ENCODE peak calls at places on chromosomes 12 and 14, in five cellular contexts. One of them, this sample, is unnamed.

GRCh38 chr14:90579816-90580215 is 183.0 kb downstream of the CALM1 start:
- DNase-seq in mesenchymal stem cell: no peak
- DNase-seq in H9: no peak
- DNase-seq in neuronal stem cell: no peak
- DNase-seq in H1: no peak
- DNase-seq in this sample: no peak

GRCh38 chr12:18849080-18849479 is 111.2 kb downstream of the CAPZA3 start:
- DNase-seq in mesenchymal stem cell: peak; percentile 76
- DNase-seq in H9: no peak
- DNase-seq in neuronal stem cell: no peak
- DNase-seq in H1: no peak
- DNase-seq in this sample: peak; percentile 14

GRCh38 chr12:8687846-8688601 is 9.8 kb upstream of the RIMKLB start:
- DNase-seq in mesenchymal stem cell: peak; percentile 91
- DNase-seq in H9: peak; percentile 67
- DNase-seq in neuronal stem cell: no peak
- DNase-seq in H1: no peak
- DNase-seq in this sample: no peak

GRCh38 chr12:71763682-71764379 is 9.2 kb downstream of the RAB21 start:
- DNase-seq in mesenchymal stem cell: no peak
- DNase-seq in H9: no peak
- DNase-seq in neuronal stem cell: no peak
- DNase-seq in H1: no peak
- DNase-seq in this sample: no peak

GRCh38 chr12:52399756-52400155 is 6.4 kb downstream of the KRT82 start:
- DNase-seq in mesenchymal stem cell: no peak
- DNase-seq in H9: no peak
- DNase-seq in neuronal stem cell: no peak
- DNase-seq in H1: no peak
- DNase-seq in this sample: no peak

GRCh38 chr12:3560295-3560620 is 69.3 kb downstream of the PRMT8 start:
- DNase-seq in mesenchymal stem cell: no peak
- DNase-seq in H9: no peak
- DNase-seq in neuronal stem cell: no peak
- DNase-seq in H1: no peak
- DNase-seq in this sample: no peak

GRCh38 chr12:107782067-107782466 is 7.6 kb downstream of the ASCL4 start:
- DNase-seq in mesenchymal stem cell: no peak
- DNase-seq in H9: no peak
- DNase-seq in neuronal stem cell: no peak
- DNase-seq in H1: no peak
- DNase-seq in this sample: no peak

GRCh38 chr14:55084648-55085441 is 33.4 kb downstream of the MAPK1IP1L start:
- DNase-seq in mesenchymal stem cell: no peak
- DNase-seq in H9: no peak
- DNase-seq in neuronal stem cell: no peak
- DNase-seq in H1: no peak
- DNase-seq in this sample: no peak

GRCh38 chr14:53964249-53964648 is 7.6 kb upstream of the BMP4 start:
- DNase-seq in mesenchymal stem cell: peak; percentile 29
- DNase-seq in H9: no peak
- DNase-seq in neuronal stem cell: no peak
- DNase-seq in H1: no peak
- DNase-seq in this sample: no peak

GRCh38 chr12:132309162-132310086 is 20.0 kb downstream of the GALNT9 start:
- DNase-seq in mesenchymal stem cell: no peak
- DNase-seq in H9: no peak
- DNase-seq in neuronal stem cell: no peak
- DNase-seq in H1: no peak
- DNase-seq in this sample: no peak

GRCh38 chr14:43939836-43940235 is 567.2 kb downstream of the FSCB start:
- DNase-seq in mesenchymal stem cell: no peak
- DNase-seq in H9: no peak
- DNase-seq in neuronal stem cell: no peak
- DNase-seq in H1: no peak
- DNase-seq in this sample: no peak

GRCh38 chr12:102322254-102322653 is 124.6 kb upstream of the PMCH start:
- DNase-seq in mesenchymal stem cell: no peak
- DNase-seq in H9: no peak
- DNase-seq in neuronal stem cell: no peak
- DNase-seq in H1: no peak
- DNase-seq in this sample: no peak

GRCh38 chr12:132423251-132424117 is 66.5 kb upstream of the FBRSL1 start:
- DNase-seq in mesenchymal stem cell: no peak
- DNase-seq in H9: no peak
- DNase-seq in neuronal stem cell: no peak
- DNase-seq in H1: no peak
- DNase-seq in this sample: no peak

GRCh38 chr12:58414398-58414871 is 473.1 kb downstream of the ATP23 start:
- DNase-seq in mesenchymal stem cell: peak; percentile 74
- DNase-seq in H9: no peak
- DNase-seq in neuronal stem cell: no peak
- DNase-seq in H1: no peak
- DNase-seq in this sample: no peak

GRCh38 chr12:52434096-52434733 is at the start of gene KRT75:
- DNase-seq in mesenchymal stem cell: no peak
- DNase-seq in H9: peak; percentile 24
- DNase-seq in neuronal stem cell: no peak
- DNase-seq in H1: no peak
- DNase-seq in this sample: no peak

GRCh38 chr12:89576572-89577220 is 50.8 kb upstream of the POC1B start:
- DNase-seq in mesenchymal stem cell: no peak
- DNase-seq in H9: no peak
- DNase-seq in neuronal stem cell: no peak
- DNase-seq in H1: no peak
- DNase-seq in this sample: no peak

GRCh38 chr12:52496590-52497071 is 3.6 kb upstream of the KRT6A start:
- DNase-seq in mesenchymal stem cell: peak; percentile 22
- DNase-seq in H9: peak; percentile 85
- DNase-seq in neuronal stem cell: peak; percentile 12
- DNase-seq in H1: no peak
- DNase-seq in this sample: peak; percentile 90

GRCh38 chr14:79510659-79511058 is 700.6 kb downstream of the DIO2 start:
- DNase-seq in mesenchymal stem cell: peak; percentile 80
- DNase-seq in H9: no peak
- DNase-seq in neuronal stem cell: no peak
- DNase-seq in H1: no peak
- DNase-seq in this sample: no peak

GRCh38 chr14:94354638-94355185 is 31.6 kb upstream of the SERPINA6 start:
- DNase-seq in mesenchymal stem cell: no peak
- DNase-seq in H9: no peak
- DNase-seq in neuronal stem cell: no peak
- DNase-seq in H1: no peak
- DNase-seq in this sample: no peak

GRCh38 chr14:72023128-72024042 is 91.2 kb downstream of the RGS6 start:
- DNase-seq in mesenchymal stem cell: no peak
- DNase-seq in H9: no peak
- DNase-seq in neuronal stem cell: no peak
- DNase-seq in H1: no peak
- DNase-seq in this sample: peak; percentile 62

GRCh38 chr12:49086116-49086515 is 8.5 kb downstream of the DHH start:
- DNase-seq in mesenchymal stem cell: no peak
- DNase-seq in H9: no peak
- DNase-seq in neuronal stem cell: no peak
- DNase-seq in H1: no peak
- DNase-seq in this sample: no peak

GRCh38 chr12:53287741-53288216 is 7.6 kb upstream of the PFDN5 start:
- DNase-seq in mesenchymal stem cell: peak; percentile 73
- DNase-seq in H9: peak; percentile 77
- DNase-seq in neuronal stem cell: peak; percentile 39
- DNase-seq in H1: peak; percentile 81
- DNase-seq in this sample: peak; percentile 56

GRCh38 chr12:26799741-26800140 is 33.3 kb downstream of the ITPR2 start:
- DNase-seq in mesenchymal stem cell: no peak
- DNase-seq in H9: no peak
- DNase-seq in neuronal stem cell: no peak
- DNase-seq in H1: no peak
- DNase-seq in this sample: no peak

GRCh38 chr12:58888131-58888783 is 32.0 kb downstream of the LRIG3 start:
- DNase-seq in mesenchymal stem cell: no peak
- DNase-seq in H9: no peak
- DNase-seq in neuronal stem cell: no peak
- DNase-seq in H1: no peak
- DNase-seq in this sample: no peak

GRCh38 chr12:83506841-83507240 is 820.1 kb downstream of the TMTC2 start:
- DNase-seq in mesenchymal stem cell: no peak
- DNase-seq in H9: no peak
- DNase-seq in neuronal stem cell: no peak
- DNase-seq in H1: no peak
- DNase-seq in this sample: no peak

GRCh38 chr14:35122696-35123387 is 490 bp downstream of the PRORP start:
- DNase-seq in mesenchymal stem cell: peak; percentile 27
- DNase-seq in H9: no peak
- DNase-seq in neuronal stem cell: no peak
- DNase-seq in H1: no peak
- DNase-seq in this sample: peak; percentile 81

GRCh38 chr12:131203666-131204415 is 250.1 kb downstream of the ADGRD1 start:
- DNase-seq in mesenchymal stem cell: no peak
- DNase-seq in H9: peak; percentile 22
- DNase-seq in neuronal stem cell: no peak
- DNase-seq in H1: peak; percentile 33
- DNase-seq in this sample: no peak

GRCh38 chr12:128098725-128099124 is 168.2 kb upstream of the TMEM132C start:
- DNase-seq in mesenchymal stem cell: no peak
- DNase-seq in H9: peak; percentile 20
- DNase-seq in neuronal stem cell: no peak
- DNase-seq in H1: no peak
- DNase-seq in this sample: no peak

GRCh38 chr12:53538209-53538689 is 31.0 kb upstream of the NPFF start:
- DNase-seq in mesenchymal stem cell: peak; percentile 83
- DNase-seq in H9: no peak
- DNase-seq in neuronal stem cell: no peak
- DNase-seq in H1: no peak
- DNase-seq in this sample: peak; percentile 59

GRCh38 chr14:102154121-102154520 is 14.4 kb downstream of the WDR20 start:
- DNase-seq in mesenchymal stem cell: no peak
- DNase-seq in H9: no peak
- DNase-seq in neuronal stem cell: no peak
- DNase-seq in H1: no peak
- DNase-seq in this sample: no peak

GRCh38 chr14:102158797-102159196 is 19.1 kb downstream of the WDR20 start:
- DNase-seq in mesenchymal stem cell: no peak
- DNase-seq in H9: no peak
- DNase-seq in neuronal stem cell: no peak
- DNase-seq in H1: no peak
- DNase-seq in this sample: no peak

GRCh38 chr14:102159841-102160240 is 20.1 kb downstream of the WDR20 start:
- DNase-seq in mesenchymal stem cell: no peak
- DNase-seq in H9: no peak
- DNase-seq in neuronal stem cell: no peak
- DNase-seq in H1: no peak
- DNase-seq in this sample: no peak

GRCh38 chr14:102155150-102155549 is 15.5 kb downstream of the WDR20 start:
- DNase-seq in mesenchymal stem cell: peak; percentile 80
- DNase-seq in H9: no peak
- DNase-seq in neuronal stem cell: peak; percentile 11
- DNase-seq in H1: no peak
- DNase-seq in this sample: no peak

DNA sequence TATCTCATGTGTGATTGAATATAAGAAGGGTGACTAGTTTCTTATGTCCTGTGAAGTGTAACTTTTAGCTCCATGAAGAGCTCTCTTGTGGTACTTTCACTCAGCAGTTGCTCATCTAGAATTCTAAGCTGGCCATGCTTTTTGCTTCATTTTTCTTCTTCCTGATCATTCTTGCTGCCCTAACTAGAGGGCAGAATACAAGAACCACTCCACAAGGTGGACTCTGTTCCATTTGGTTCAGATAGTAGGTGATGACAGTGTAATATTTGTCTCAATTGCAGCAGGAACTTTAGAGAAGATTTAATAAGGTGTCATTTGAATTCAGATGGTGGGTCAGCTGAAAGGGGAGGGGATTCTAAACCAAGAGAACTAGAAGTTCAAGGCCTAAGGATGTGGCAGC is 17.6 kb downstream of the WDR20 start:
- DNase-seq in mesenchymal stem cell: no peak
- DNase-seq in H9: no peak
- DNase-seq in neuronal stem cell: no peak
- DNase-seq in H1: no peak
- DNase-seq in this sample: no peak
- H3K79me1 ChIP-seq in mesenchymal stem cell: peaks cover 16% of the 10 kb centered on the region
- H3K79me1 ChIP-seq in H9: peaks cover 4% of the 10 kb centered on the region
- H3K79me1 ChIP-seq in neuronal stem cell: peaks cover 2% of the 10 kb centered on the region
- H3K79me1 ChIP-seq in H1: peaks cover 8% of the 10 kb centered on the region
- H3K79me1 ChIP-seq in this sample: no peaks in the 10 kb centered on the region

DNA sequence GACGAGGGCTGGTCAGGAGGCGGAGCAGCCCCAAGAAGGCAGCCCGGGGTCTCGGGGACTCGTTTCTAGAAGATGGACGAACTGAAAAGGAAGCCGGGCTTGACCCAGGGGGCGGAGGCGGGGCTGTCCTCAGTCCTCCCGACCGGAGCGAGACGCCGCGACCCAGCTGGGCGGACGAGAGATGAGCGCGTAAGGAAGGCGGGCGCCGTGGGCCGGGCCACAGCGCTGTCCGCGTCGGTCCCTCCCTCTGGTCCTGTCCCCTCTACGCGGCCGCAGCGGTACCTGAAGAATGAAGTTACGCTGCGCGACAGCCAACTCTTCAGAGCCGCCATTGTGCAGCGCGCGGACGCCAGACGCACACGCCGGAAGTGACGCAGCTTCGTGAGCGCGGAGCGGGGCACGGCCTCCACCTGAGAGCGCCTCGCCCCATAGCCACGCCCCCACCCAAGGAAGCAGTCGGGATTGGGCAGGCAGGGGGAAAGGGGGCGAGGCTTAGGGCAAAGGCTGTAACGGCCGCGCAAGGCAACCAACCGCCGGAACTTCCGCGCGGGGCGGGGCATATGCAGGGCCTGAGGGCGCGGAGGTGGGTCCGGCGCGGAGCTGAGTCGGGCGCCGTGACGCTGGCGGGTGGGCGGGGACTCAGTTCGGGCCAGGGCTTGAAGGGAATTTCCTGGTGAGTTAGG is at the start of gene DIABLO:
- DNase-seq in mesenchymal stem cell: peak; percentile 99
- DNase-seq in H9: peak; percentile 100
- DNase-seq in neuronal stem cell: peak; percentile 99
- DNase-seq in H1: peak; percentile 99
- DNase-seq in this sample: peak; percentile 100
- H4K91ac ChIP-seq in mesenchymal stem cell: peak within 1 kb of the TSS; percentile 94
- H4K91ac ChIP-seq in H9: peak within 1 kb of the TSS; percentile 85
- H4K91ac ChIP-seq in neuronal stem cell: no peak within 1 kb of the TSS
- H4K91ac ChIP-seq in H1: peak within 1 kb of the TSS; percentile 45
- H4K91ac ChIP-seq in this sample: peak within 1 kb of the TSS; percentile 68

DNA sequence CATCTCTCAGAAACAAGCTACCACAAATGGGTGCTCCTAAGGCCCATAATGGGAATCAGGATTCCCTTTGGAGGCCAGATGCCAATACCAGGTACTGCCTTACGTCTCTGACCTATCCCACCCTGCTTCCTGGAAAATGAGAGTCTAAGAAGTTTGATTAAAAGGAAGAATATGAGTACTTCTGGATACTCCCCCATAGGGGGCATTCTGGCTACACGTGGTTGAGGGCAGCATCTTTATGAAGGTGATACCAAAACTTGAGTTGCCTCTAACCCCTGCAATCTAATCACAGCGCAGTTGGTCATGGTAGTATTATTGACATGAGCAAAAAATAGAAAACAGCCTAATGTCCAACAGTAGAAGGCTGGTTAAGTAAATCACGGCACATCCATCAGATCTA is 184.2 kb upstream of the LHX5 start:
- DNase-seq in mesenchymal stem cell: no peak
- DNase-seq in H9: no peak
- DNase-seq in neuronal stem cell: no peak
- DNase-seq in H1: no peak
- DNase-seq in this sample: no peak
- H2BK12ac ChIP-seq in mesenchymal stem cell: no peak overlapping the region
- H2BK12ac ChIP-seq in H9: no peak overlapping the region
- H2BK12ac ChIP-seq in neuronal stem cell: no peak overlapping the region
- H2BK12ac ChIP-seq in H1: no peak overlapping the region
- H2BK12ac ChIP-seq in this sample: no peak overlapping the region

GRCh38 chr14:89314274-89314673 is 102.8 kb downstream of the FOXN3 start:
- DNase-seq in mesenchymal stem cell: no peak
- DNase-seq in H9: no peak
- DNase-seq in neuronal stem cell: no peak
- DNase-seq in H1: no peak
- DNase-seq in this sample: no peak
- H3K79me1 ChIP-seq in mesenchymal stem cell: peaks cover 42% of the 10 kb centered on the region
- H3K79me1 ChIP-seq in H9: peaks cover 9% of the 10 kb centered on the region
- H3K79me1 ChIP-seq in neuronal stem cell: no peaks in the 10 kb centered on the region
- H3K79me1 ChIP-seq in H1: peaks cover 13% of the 10 kb centered on the region
- H3K79me1 ChIP-seq in this sample: no peaks in the 10 kb centered on the region